ENCODE peak calls at places on chromosomes 13 and 19, in five cellular contexts. F is astrocyte, R is lung, E is A549, B is WERI-Rb-1. U is an unnamed sample.

GRCh38 chr13:110228936-110229904 is 77.7 kb downstream of the COL4A1 start:
- DNase-seq in F (no peak), R (no peak), E (no peak), B (no peak), U (no peak)

GRCh38 chr13:31929031-31929770 is 102.4 kb upstream of the FRY start:
- DNase-seq in F (no peak), R (no peak), E (no peak), B (no peak), U (no peak)

GRCh38 chr19:1106841-1107654 is 3.3 kb downstream of the GPX4 start:
- DNase-seq in F (peak), R (no peak), E (peak), B (peak), U (no peak)

GRCh38 chr19:10238172-10238783 is 7.1 kb upstream of the S1PR2 start:
- DNase-seq in F (no peak), R (peak), E (peak), B (no peak), U (no peak)

GRCh38 chr13:23175920-23176319 is 4.9 kb upstream of the SGCG start:
- DNase-seq in F (no peak), R (no peak), E (no peak), B (no peak), U (no peak)

GRCh38 chr13:111115841-111116500 is 861 bp downstream of the ARHGEF7 start:
- DNase-seq in F (peak), R (no peak), E (no peak), B (no peak), U (no peak)

GRCh38 chr13:32040689-32041088 is 9.1 kb downstream of the FRY start:
- DNase-seq in F (no peak), R (no peak), E (no peak), B (no peak), U (no peak)

GRCh38 chr19:38695319-38695683 is 47.9 kb downstream of the ACTN4 start:
- DNase-seq in F (no peak), R (no peak), E (no peak), B (no peak), U (no peak)

GRCh38 chr13:94683426-94683825 is 28.9 kb downstream of the SOX21 start:
- DNase-seq in F (no peak), R (no peak), E (no peak), B (no peak), U (no peak)

GRCh38 chr19:33114302-33114701 is 17.6 kb upstream of the WDR88 start:
- DNase-seq in F (no peak), R (no peak), E (no peak), B (no peak), U (no peak)

GRCh38 chr13:75478659-75479058 is 3.3 kb downstream of the TBC1D4 start:
- DNase-seq in F (no peak), R (no peak), E (no peak), B (no peak), U (no peak)

GRCh38 chr19:42386974-42387707 is 3.0 kb downstream of the CNFN start:
- DNase-seq in F (peak), R (peak), E (peak), B (peak), U (peak)

GRCh38 chr13:36870050-36870692 is 49.9 kb downstream of the SMAD9 start:
- DNase-seq in F (no peak), R (no peak), E (no peak), B (no peak), U (no peak)

GRCh38 chr19:46745521-46746280 is at the start of gene FKRP:
- DNase-seq in F (no peak), R (no peak), E (no peak), B (peak), U (no peak)

GRCh38 chr19:5052515-5052914 is 83.6 kb downstream of the KDM4B start:
- DNase-seq in F (no peak), R (no peak), E (no peak), B (peak), U (no peak)

GRCh38 chr13:35791191-35791902 is 314.9 kb upstream of the MAB21L1 start:
- DNase-seq in F (peak), R (no peak), E (peak), B (no peak), U (no peak)

GRCh38 chr13:28394422-28394821 is 100.5 kb downstream of the FLT1 start:
- DNase-seq in F (no peak), R (no peak), E (no peak), B (no peak), U (no peak)

DNA sequence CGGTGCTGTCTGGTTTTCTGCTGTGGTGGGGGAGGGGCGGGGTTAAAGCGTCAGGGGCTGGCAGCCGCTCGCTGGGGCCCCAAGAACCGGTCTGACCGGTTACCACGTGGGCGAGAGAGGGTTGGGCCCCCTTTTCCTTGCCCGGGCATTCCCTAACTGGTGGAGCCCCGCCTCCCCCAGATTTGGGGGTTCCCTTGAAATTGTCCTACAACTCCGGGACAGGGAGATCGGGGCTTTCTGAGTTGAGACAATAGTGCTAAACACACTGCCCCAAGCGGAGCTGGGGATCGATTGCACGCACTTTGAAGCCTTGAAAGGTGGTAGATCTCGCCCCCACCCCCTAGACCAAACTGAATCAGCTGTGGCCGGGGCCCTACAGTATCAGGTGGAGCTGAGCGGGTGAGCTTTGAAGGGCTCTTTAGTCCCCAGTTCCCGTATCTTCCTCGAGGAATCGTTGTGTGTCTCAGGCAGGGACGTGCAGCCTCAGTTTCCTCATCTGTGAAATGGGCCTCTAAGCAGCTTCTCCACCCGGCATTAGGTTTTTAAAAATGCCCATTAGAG is 4.8 kb downstream of the IER2 start:
- DNase-seq in F (peak), R (peak), E (no peak), B (peak), U (no peak)
- TF ChIP-seq CTCF in F (peak), R (no peak), E (peak), B (peak), U (no peak)

GRCh38 chr19:48396010-48396870 is 2.8 kb downstream of the GRIN2D start:
- DNase-seq in F (no peak), R (no peak), E (peak), B (peak), U (no peak)
- H3K27ac ChIP-seq in F (no peak), R (no peak), E (no peak), B (no peak), U (no peak)

DNA sequence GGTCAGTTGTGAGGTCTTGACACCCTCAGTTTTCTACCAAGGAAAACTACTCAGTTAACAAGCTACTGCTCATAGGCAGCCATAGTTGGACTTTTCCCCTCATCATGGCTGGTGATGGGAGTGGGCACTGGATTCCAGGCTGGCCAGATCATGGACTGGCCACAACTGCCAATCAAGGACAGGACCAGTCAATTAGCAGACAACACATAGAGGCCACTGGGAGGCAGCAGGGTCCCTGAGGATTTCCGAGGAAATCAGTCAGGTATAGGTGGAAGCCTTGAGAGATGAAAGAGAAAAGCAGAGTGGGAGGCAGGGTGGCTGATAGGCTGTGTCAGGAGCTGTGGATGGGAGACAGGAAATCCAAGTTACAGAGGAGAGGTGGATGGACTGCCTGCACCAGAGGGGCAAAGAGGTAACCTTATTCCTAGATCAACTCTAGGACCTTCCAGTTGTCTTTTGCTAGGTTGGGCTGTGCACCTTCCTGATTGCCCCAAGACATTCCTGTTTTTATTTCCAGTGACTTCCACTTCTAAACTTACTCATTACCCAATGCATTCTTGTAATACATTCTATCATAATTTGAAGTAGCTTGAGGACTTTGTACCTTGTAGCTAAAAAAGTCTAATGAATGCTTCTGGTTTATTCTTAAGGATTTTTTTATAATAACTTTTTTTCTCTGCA is 361.8 kb downstream of the KCNRG start:
- DNase-seq in F (no peak), R (no peak), E (no peak), B (peak), U (no peak)
- TF ChIP-seq CTCF in F (no peak), R (no peak), E (no peak), B (peak), U (no peak)

GRCh38 chr13:105170438-105170837 is 1365.0 kb downstream of the EFNB2 start:
- DNase-seq in F (no peak), R (no peak), E (no peak), B (no peak), U (no peak)
- H3K27ac ChIP-seq in F (no peak), R (no peak), E (no peak), B (no peak), U (no peak)

DNA sequence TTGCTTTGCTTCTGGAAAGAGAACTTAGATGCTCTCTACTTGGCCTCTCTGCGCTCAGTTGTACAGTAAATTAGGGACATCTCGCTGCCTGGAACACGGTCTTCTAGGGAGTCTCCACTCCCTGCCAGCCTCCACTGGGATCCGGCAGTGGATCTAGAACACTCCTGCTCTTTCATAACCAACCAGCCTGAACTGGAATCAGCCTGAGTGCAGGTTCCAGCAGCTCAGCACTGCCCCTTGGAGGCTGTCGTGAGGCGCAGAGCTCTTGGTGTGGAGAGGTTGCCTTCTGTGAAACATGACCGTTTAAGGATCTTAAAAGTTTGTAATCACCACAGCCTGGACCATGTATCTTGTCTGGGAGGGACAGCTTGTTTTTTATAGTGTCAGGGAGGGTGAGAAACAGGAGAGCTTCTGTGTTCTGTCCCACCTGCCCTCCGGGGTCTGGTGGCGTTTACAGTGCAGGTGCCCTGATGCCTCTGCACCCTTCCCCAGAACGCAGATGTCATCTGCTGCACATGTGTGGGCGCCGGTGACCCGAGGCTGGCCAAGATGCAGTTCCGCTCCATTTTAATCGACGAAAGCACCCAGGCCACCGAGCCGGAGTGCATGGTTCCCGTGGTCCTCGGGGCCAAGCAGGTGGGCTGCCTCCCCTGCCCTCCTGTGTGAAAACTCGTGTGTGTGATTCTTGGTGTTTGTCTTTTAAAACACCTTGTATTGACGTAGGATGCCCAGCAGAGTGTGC is 24.8 kb downstream of the UPF1 start:
- DNase-seq in F (no peak), R (no peak), E (peak), B (peak), U (no peak)
- TF ChIP-seq CTCF in F (peak), R (no peak), E (no peak), B (peak), U (peak)

GRCh38 chr19:48780684-48781391 is 25.5 kb downstream of the FGF21 start:
- DNase-seq in F (peak), R (no peak), E (peak), B (no peak), U (no peak)
- H3K27ac ChIP-seq in F (no peak), R (peak), E (no peak), B (no peak), U (no peak)

DNA sequence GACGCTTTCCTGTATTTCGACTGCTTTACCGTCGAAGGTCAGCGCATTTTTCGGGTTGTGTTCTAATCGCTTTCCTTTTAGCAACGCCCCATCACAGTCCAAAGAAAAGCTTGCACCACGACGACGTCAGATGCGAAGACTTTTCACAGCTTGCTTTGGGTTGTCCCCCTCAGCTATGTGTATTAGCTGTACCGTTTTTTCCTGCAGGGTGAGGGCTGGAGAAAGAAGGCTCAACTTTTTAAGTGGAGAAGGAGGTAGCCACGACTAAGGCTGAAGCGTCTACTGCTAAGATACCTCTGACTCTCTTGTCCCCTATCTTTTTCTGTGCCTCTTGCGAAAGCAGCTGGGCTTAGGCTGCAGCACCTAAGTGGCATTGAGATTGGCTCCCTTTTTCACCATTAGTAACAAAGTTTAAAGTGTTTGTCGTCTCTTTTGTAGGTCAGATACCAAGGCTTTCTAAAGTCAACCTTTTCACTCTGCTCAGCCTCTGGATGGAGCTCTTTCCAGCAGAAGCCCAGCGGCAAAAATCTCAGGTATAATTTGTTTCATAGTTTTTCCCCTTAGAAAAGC is 793 bp downstream of the CDADC1 start:
- DNase-seq in F (peak), R (no peak), E (no peak), B (no peak), U (peak)
- TF ChIP-seq CTCF in F (peak), R (no peak), E (no peak), B (no peak), U (no peak)

GRCh38 chr13:39599842-39600241 is 3.2 kb downstream of the LHFPL6 start:
- DNase-seq in F (no peak), R (no peak), E (no peak), B (no peak), U (no peak)

GRCh38 chr13:39596176-39596575 is 6.8 kb downstream of the LHFPL6 start:
- DNase-seq in F (no peak), R (no peak), E (no peak), B (no peak), U (no peak)

GRCh38 chr13:39600766-39601165 is 2.2 kb downstream of the LHFPL6 start:
- DNase-seq in F (no peak), R (no peak), E (peak), B (peak), U (no peak)

GRCh38 chr13:39597828-39598227 is 5.2 kb downstream of the LHFPL6 start:
- DNase-seq in F (no peak), R (no peak), E (no peak), B (no peak), U (no peak)

DNA sequence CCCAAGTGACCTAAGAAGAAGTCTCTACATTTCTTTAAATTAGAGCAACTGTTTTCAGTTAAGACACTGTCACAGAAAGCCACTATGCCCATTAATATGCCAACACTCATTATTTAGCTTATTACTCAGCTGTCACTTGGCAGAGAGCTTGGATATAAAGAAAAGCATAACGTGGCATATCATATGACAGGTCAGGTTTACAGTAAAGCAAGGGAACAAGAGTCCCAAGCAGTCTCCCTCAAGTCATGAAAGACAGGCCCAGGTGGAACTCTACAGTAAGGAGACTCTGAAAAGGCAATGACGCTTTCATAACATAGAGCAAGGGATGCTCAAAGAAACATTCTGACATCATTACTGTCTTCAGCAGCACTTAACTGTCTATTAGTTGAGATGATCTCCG is 6.3 kb downstream of the LHFPL6 start:
- DNase-seq in F (no peak), R (no peak), E (no peak), B (no peak), U (no peak)
- H3K27ac ChIP-seq in F (no peak), R (peak), E (no peak), B (no peak), U (no peak)

DNA sequence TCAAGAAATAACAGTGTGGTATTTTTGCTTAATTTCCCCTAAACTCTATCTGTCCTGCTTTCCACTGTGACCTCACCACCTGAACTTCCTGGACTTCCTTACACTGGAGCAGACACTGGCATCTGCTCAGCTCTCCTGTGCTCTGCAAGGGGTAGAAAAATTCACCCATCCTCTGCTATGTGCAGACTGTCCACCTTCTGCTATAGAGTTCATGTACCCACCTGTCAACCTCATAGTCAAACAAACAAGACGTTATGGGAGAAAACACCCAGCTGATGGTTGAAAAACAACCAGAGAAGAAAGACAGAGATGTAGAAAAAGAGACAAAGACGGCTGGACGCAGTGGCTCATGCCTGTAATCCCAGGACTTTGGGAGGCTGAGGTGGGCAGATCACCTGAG is 12.2 kb downstream of the LAIR1 start:
- DNase-seq in F (no peak), R (no peak), E (no peak), B (no peak), U (no peak)
- TF ChIP-seq CTCF in F (no peak), R (no peak), E (no peak), B (no peak), U (no peak)

DNA sequence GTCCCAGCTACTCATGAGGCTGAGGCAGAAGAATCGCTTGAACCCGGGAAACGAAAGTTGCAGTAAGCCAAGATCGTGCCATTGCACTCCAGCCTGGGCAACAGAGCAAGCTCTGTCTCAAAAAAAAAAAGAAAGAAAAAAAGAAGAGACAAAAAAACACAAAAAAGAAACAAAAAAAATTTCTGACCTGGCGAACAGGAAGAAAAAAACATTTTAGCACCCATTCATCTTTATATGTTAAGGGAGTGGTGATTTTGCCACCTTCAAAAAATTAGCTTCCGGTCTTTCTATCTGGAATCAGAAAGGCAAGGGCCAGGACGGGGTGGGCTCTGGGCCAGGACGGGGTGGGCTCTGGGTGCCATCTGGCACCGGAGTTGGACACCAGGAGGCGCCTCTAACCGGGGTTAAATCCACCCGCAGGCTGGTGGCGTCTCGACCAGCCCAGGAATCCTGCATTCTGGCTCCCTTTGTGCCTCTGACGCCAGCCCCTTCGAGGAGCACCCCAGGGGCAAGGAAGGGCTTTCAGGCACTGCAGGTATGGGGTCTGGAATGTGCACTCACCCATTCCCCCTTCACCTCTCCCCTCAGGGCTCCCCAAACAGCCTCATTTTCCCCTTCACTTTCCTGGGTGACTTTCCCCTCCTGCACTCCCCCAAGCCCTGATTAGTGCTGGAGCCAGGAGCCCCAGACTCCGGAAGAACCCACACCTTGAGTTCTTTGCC is 10.4 kb upstream of the ZSWIM4 start:
- DNase-seq in F (peak), R (peak), E (peak), B (peak), U (no peak)
- H3K27ac ChIP-seq in F (peak), R (no peak), E (peak), B (peak), U (no peak)

U was measured in dorsolateral prefrontal cortex.